ENCODE peak calls at places on chromosomes 16 and 17, in seven cellular contexts. J is A549; P is NCI-H1694; R is DMS79 treated with DMSO at 0.1 percent for 48 hours; X is prostate gland; K is central memory CD4-positive, alpha-beta T cell; O is GOT3. F is an unnamed sample.

GRCh38 chr17:41870627-41871026 is 5.4 kb upstream of the KLHL11 start:
- DNase-seq in J (peak), P (no peak), R (no peak), X (peak), K (no peak), O (no peak), F (no peak)

GRCh38 chr17:37067555-37068111 is 118.9 kb downstream of the AATF start:
- DNase-seq in J (peak), P (no peak), R (peak), X (peak), K (no peak), O (peak), F (peak)

GRCh38 chr17:7590743-7591142 is 849 bp upstream of the SOX15 start:
- DNase-seq in J (peak), P (no peak), R (no peak), X (no peak), K (no peak), O (no peak), F (no peak)

GRCh38 chr16:70750893-70751467 is 50.0 kb downstream of the VAC14 start:
- DNase-seq in J (peak), P (no peak), R (no peak), X (no peak), K (no peak), O (no peak), F (no peak)

GRCh38 chr17:67431210-67432015 is 54.3 kb downstream of the PITPNC1 start:
- DNase-seq in J (peak), P (no peak), R (no peak), X (no peak), K (no peak), O (no peak), F (no peak)

GRCh38 chr17:496761-497586 is 144.4 kb upstream of the RPH3AL start:
- DNase-seq in J (no peak), P (no peak), R (no peak), X (no peak), K (no peak), O (no peak), F (no peak)

GRCh38 chr17:56257075-56257474 is 103.8 kb downstream of the ANKFN1 start:
- DNase-seq in J (no peak), P (no peak), R (no peak), X (no peak), K (no peak), O (no peak), F (no peak)

GRCh38 chr17:39714234-39714633 is 14.4 kb downstream of the ERBB2 start:
- DNase-seq in J (no peak), P (no peak), R (no peak), X (no peak), K (no peak), O (no peak), F (no peak)

GRCh38 chr17:285751-286422 is 66.7 kb downstream of the RPH3AL start:
- DNase-seq in J (no peak), P (no peak), R (no peak), X (no peak), K (no peak), O (no peak), F (no peak)

GRCh38 chr17:13273744-13274295 is 256.0 kb upstream of the ELAC2 start:
- DNase-seq in J (no peak), P (no peak), R (no peak), X (no peak), K (no peak), O (no peak), F (no peak)

GRCh38 chr17:20267459-20267842 is 199.9 kb downstream of the LGALS9B start:
- DNase-seq in J (no peak), P (no peak), R (peak), X (no peak), K (peak), O (no peak), F (no peak)

GRCh38 chr17:41392278-41392677 is 5.1 kb downstream of the KRT31 start:
- DNase-seq in J (no peak), P (no peak), R (no peak), X (no peak), K (no peak), O (no peak), F (no peak)

GRCh38 chr16:28981517-28981916 is 3.3 kb upstream of the LAT start:
- DNase-seq in J (peak), P (no peak), R (no peak), X (no peak), K (no peak), O (no peak), F (no peak)

GRCh38 chr17:77848257-77848656 is 110.2 kb upstream of the TNRC6C start:
- DNase-seq in J (peak), P (no peak), R (no peak), X (no peak), K (no peak), O (no peak), F (no peak)

GRCh38 chr17:79272666-79273219 is 198.1 kb downstream of the ENGASE start:
- DNase-seq in J (peak), P (no peak), R (no peak), X (no peak), K (no peak), O (no peak), F (no peak)

GRCh38 chr16:2096853-2097620 is 38.7 kb downstream of the PKD1 start:
- DNase-seq in J (no peak), P (no peak), R (no peak), X (no peak), K (no peak), O (no peak), F (no peak)

GRCh38 chr17:58541249-58541648 is 26.8 kb upstream of the MTMR4 start:
- DNase-seq in J (peak), P (no peak), R (no peak), X (no peak), K (no peak), O (no peak), F (no peak)

GRCh38 chr17:46013502-46014165 is 14.6 kb downstream of the STH start:
- DNase-seq in J (no peak), P (no peak), R (no peak), X (no peak), K (no peak), O (no peak), F (no peak)

GRCh38 chr17:5582177-5582885 is 2.0 kb downstream of the NLRP1 start:
- DNase-seq in J (no peak), P (no peak), R (no peak), X (no peak), K (no peak), O (no peak), F (no peak)

GRCh38 chr17:76394166-76394565 is 9.8 kb downstream of the SPHK1 start:
- DNase-seq in J (no peak), P (peak), R (peak), X (no peak), K (no peak), O (no peak), F (peak)

GRCh38 chr16:86316967-86317616 is 193.2 kb upstream of the FOXF1 start:
- DNase-seq in J (no peak), P (no peak), R (no peak), X (no peak), K (no peak), O (no peak), F (no peak)

GRCh38 chr17:50348522-50349240 is 2.8 kb downstream of the XYLT2 start:
- DNase-seq in J (no peak), P (no peak), R (no peak), X (no peak), K (no peak), O (no peak), F (no peak)

GRCh38 chr17:57853695-57854094 is 3.9 kb upstream of the MRPS23 start:
- DNase-seq in J (no peak), P (no peak), R (no peak), X (peak), K (no peak), O (no peak), F (no peak)

GRCh38 chr16:30603945-30604315 is 6.3 kb downstream of the ZNF689 start:
- DNase-seq in J (no peak), P (no peak), R (no peak), X (no peak), K (no peak), O (no peak), F (no peak)

GRCh38 chr17:4573682-4574081 is 10.6 kb upstream of the SMTNL2 start:
- DNase-seq in J (peak), P (no peak), R (no peak), X (no peak), K (peak), O (no peak), F (no peak)

GRCh38 chr16:782766-783403 is 5.3 kb downstream of the RPUSD1 start:
- DNase-seq in J (no peak), P (no peak), R (peak), X (no peak), K (no peak), O (no peak), F (no peak)

GRCh38 chr16:69929480-69929879 is 21.7 kb upstream of the CLEC18A start:
- DNase-seq in J (no peak), P (no peak), R (no peak), X (no peak), K (no peak), O (no peak), F (no peak)

GRCh38 chr17:34199932-34200534 is 55.1 kb upstream of the CCL2 start:
- DNase-seq in J (peak), P (peak), R (peak), X (peak), K (peak), O (peak), F (peak)

GRCh38 chr16:54080524-54081008 is 206.0 kb downstream of the IRX3 start:
- DNase-seq in J (peak), P (no peak), R (no peak), X (peak), K (no peak), O (no peak), F (peak)

GRCh38 chr17:17749025-17749772 is 67.9 kb downstream of the RAI1 start:
- DNase-seq in J (no peak), P (peak), R (peak), X (no peak), K (no peak), O (no peak), F (no peak)

GRCh38 chr17:14061666-14062560 is 7.4 kb upstream of the COX10 start:
- DNase-seq in J (no peak), P (no peak), R (no peak), X (peak), K (no peak), O (peak), F (peak)

GRCh38 chr17:75848523-75849303 is 4.5 kb upstream of the UNC13D start:
- DNase-seq in J (peak), P (peak), R (no peak), X (peak), K (peak), O (no peak), F (no peak)

GRCh38 chr16:6722786-6723185 is 609.9 kb upstream of the RBFOX1 start:
- DNase-seq in J (no peak), P (no peak), R (no peak), X (no peak), K (no peak), O (no peak), F (no peak)